ENCODE peak calls at places on chromosomes 5 and 9, in four cellular contexts. E, B, P and J are unnamed samples.

GRCh38 chr5:17001418-17001817 is 65.3 kb upstream of the MYO10 start:
- DNase-seq in B (no peak), E (peak; percentile 82), P (no peak), J (peak; percentile 10)

GRCh38 chr9:118976160-118976559 is 393.1 kb downstream of the BRINP1 start:
- DNase-seq in E (no peak), P (no peak), B (no peak), J (no peak)

GRCh38 chr5:168114444-168115017 is 176.9 kb upstream of the WWC1 start:
- DNase-seq in B (peak; percentile 47), P (peak; percentile 54), E (peak; percentile 36), J (peak; percentile 60)

GRCh38 chr5:153321478-153321877 is 169.0 kb upstream of the GRIA1 start:
- DNase-seq in E (no peak), B (no peak), P (no peak), J (no peak)

GRCh38 chr9:70420267-70421019 is 6.0 kb upstream of the KLF9 start:
- DNase-seq in B (peak; percentile 80), P (peak; percentile 92), E (peak; percentile 96), J (peak; percentile 46)

GRCh38 chr5:172508471-172509404 is 54.4 kb upstream of the SH3PXD2B start:
- DNase-seq in P (no peak), E (no peak), B (no peak), J (no peak)

GRCh38 chr5:177300971-177301370 is 2.5 kb downstream of the RAB24 start:
- DNase-seq in B (no peak), P (no peak), E (no peak), J (no peak)

GRCh38 chr5:81884871-81885270 is 87.0 kb upstream of the ATG10 start:
- DNase-seq in P (no peak), E (no peak), B (no peak), J (no peak)

GRCh38 chr5:141330299-141331080 is at the start of gene PCDHGA1:
- DNase-seq in P (no peak), B (no peak), E (peak; percentile 56), J (peak; percentile 52)
- TF ChIP-seq CTCF in P (peak; percentile 21), B (no peak), E (peak; percentile 45), J (peak; percentile 80)

GRCh38 chr5:145811834-145812625 is 23.1 kb downstream of the PRELID2 start:
- DNase-seq in P (no peak), E (peak; percentile 54), B (no peak), J (peak; percentile 63)
- TF ChIP-seq CTCF in P (peak; percentile 23), E (peak; percentile 26), B (no peak), J (peak; percentile 72)

GRCh38 chr5:63603996-63604395 is 358.2 kb downstream of the HTR1A start:
- DNase-seq in P (no peak), B (no peak), E (no peak), J (no peak)
- TF ChIP-seq CTCF in P (no peak), B (no peak), E (no peak), J (no peak)

GRCh38 chr5:151890299-151890698 is 34.4 kb downstream of the GLRA1 start:
- DNase-seq in P (no peak), B (no peak), E (no peak), J (no peak)
- TF ChIP-seq CTCF in P (no peak), B (no peak), E (no peak), J (no peak)